ENCODE peak calls at places on chromosomes 13 and 19, in eight cellular contexts. J is cardiac fibroblast, P is ovary, A is bronchial epithelial cell, W is BJ, C is lower leg skin, Q is A549, S is fibroblast of lung. R is an unnamed sample.

GRCh38 chr19:41595890-41596280 is 19.9 kb downstream of the CEACAM21 start:
- DNase-seq in P (no peak), C (no peak), J (no peak), Q (no peak), A (no peak), W (no peak), S (no peak), R (no peak)

GRCh38 chr19:33821871-33822270 is 25.2 kb downstream of the KCTD15 start:
- DNase-seq in W (no peak), C (no peak), S (no peak), Q (no peak), A (peak), P (no peak), J (peak), R (no peak)

GRCh38 chr19:50723069-50723468 is at the start of gene CLEC11A:
- DNase-seq in W (no peak), C (peak), P (peak), A (no peak), Q (no peak), S (no peak), J (peak), R (peak)

GRCh38 chr19:51002542-51003311 is 1.3 kb upstream of the KLK8 start:
- DNase-seq in P (no peak), J (peak), A (peak), C (no peak), S (no peak), W (no peak), Q (peak), R (peak)

GRCh38 chr19:45468803-45469131 is 971 bp downstream of the FOSB start:
- DNase-seq in J (no peak), S (peak), W (no peak), Q (no peak), A (no peak), C (no peak), P (no peak), R (peak)

GRCh38 chr13:77728265-77728966 is 30.9 kb downstream of the SLAIN1 start:
- DNase-seq in S (peak), W (no peak), J (no peak), P (no peak), C (no peak), Q (no peak), A (no peak), R (no peak)

GRCh38 chr19:13865243-13865577 is 11.7 kb upstream of the NANOS3 start:
- DNase-seq in A (no peak), Q (no peak), J (no peak), W (no peak), P (no peak), S (no peak), C (no peak), R (no peak)

GRCh38 chr19:2426661-2427322 is 594 bp downstream of the TIMM13 start:
- DNase-seq in C (peak), P (no peak), W (no peak), A (no peak), Q (peak), S (peak), J (peak), R (peak)

GRCh38 chr13:45847554-45848224 is 3.9 kb downstream of the SIAH3 start:
- DNase-seq in C (no peak), S (peak), A (no peak), P (no peak), Q (no peak), W (no peak), J (no peak), R (no peak)

GRCh38 chr13:27977476-27978300 is 8.6 kb upstream of the CDX2 start:
- DNase-seq in Q (no peak), P (no peak), J (peak), W (no peak), A (no peak), C (peak), S (no peak), R (peak)

GRCh38 chr19:33157906-33158305 is 26.0 kb downstream of the WDR88 start:
- DNase-seq in A (no peak), Q (no peak), W (no peak), C (no peak), S (no peak), P (no peak), J (no peak), R (no peak)

GRCh38 chr13:45826741-45827140 is 24.8 kb downstream of the SIAH3 start:
- DNase-seq in P (no peak), C (no peak), Q (no peak), W (no peak), J (no peak), A (no peak), S (no peak), R (no peak)

GRCh38 chr13:25901460-25902376 is 150.1 kb downstream of the SHISA2 start:
- DNase-seq in A (peak), Q (no peak), W (no peak), S (peak), P (no peak), C (no peak), J (peak), R (peak)

GRCh38 chr19:4861147-4861546 is 6.3 kb downstream of the PLIN3 start:
- DNase-seq in P (no peak), W (no peak), S (no peak), A (no peak), J (no peak), Q (no peak), C (peak), R (no peak)

GRCh38 chr19:10043286-10043927 is 30.1 kb downstream of the RDH8 start:
- DNase-seq in A (no peak), J (peak), C (no peak), Q (no peak), W (no peak), P (no peak), S (peak), R (peak)

GRCh38 chr13:24306632-24307031 is 2.7 kb upstream of the C1QTNF9 start:
- DNase-seq in C (no peak), S (peak), P (no peak), W (peak), Q (no peak), A (peak), J (peak), R (peak)

GRCh38 chr13:87052731-87053130 is 618.4 kb upstream of the SLITRK5 start:
- DNase-seq in J (peak), S (peak), C (no peak), W (no peak), P (no peak), A (peak), Q (no peak), R (peak)

GRCh38 chr13:93234459-93234858 is 7.9 kb downstream of the GPC6 start:
- DNase-seq in W (no peak), P (no peak), J (no peak), S (no peak), C (no peak), A (no peak), Q (no peak), R (no peak)

GRCh38 chr19:2977686-2978466 is 512 bp downstream of the TLE6 start:
- DNase-seq in S (no peak), P (no peak), C (no peak), J (no peak), Q (no peak), A (no peak), W (no peak), R (no peak)

GRCh38 chr19:24051516-24051915 is 35.5 kb upstream of the ZNF254 start:
- DNase-seq in A (peak), Q (no peak), J (no peak), C (no peak), P (no peak), W (no peak), S (no peak), R (no peak)

GRCh38 chr19:24054044-24054935 is 32.7 kb upstream of the ZNF254 start:
- DNase-seq in C (no peak), A (peak), W (peak), S (peak), P (no peak), Q (peak), J (peak), R (peak)

GRCh38 chr19:24055548-24055947 is 31.4 kb upstream of the ZNF254 start:
- DNase-seq in S (no peak), Q (no peak), J (no peak), W (no peak), P (no peak), A (no peak), C (no peak), R (no peak)

GRCh38 chr19:24052811-24053210 is 34.2 kb upstream of the ZNF254 start:
- DNase-seq in A (no peak), C (no peak), J (peak), Q (no peak), P (no peak), S (no peak), W (no peak), R (peak)

GRCh38 chr19:24053601-24054000 is 33.4 kb upstream of the ZNF254 start:
- DNase-seq in S (no peak), J (no peak), W (no peak), A (peak), C (no peak), P (no peak), Q (no peak), R (no peak)
- H3K4me3 ChIP-seq in S (no peak), J (no peak), W (no peak), A (no peak), C (no peak), P (no peak), Q (no peak), R (no peak)

GRCh38 chr13:43978688-43979087 is 99.0 kb downstream of the LACC1 start:
- DNase-seq in W (no peak), Q (no peak), C (no peak), P (no peak), S (no peak), J (no peak), A (no peak), R (no peak)

GRCh38 chr13:43979492-43979891 is 99.8 kb downstream of the LACC1 start:
- DNase-seq in C (no peak), J (no peak), Q (no peak), A (no peak), W (no peak), S (no peak), P (no peak), R (no peak)

GRCh38 chr13:43983373-43983772 is 103.7 kb downstream of the LACC1 start:
- DNase-seq in J (no peak), C (no peak), W (no peak), P (no peak), Q (no peak), S (peak), A (peak), R (no peak)

GRCh38 chr13:43981512-43982301 is 102.0 kb downstream of the LACC1 start:
- DNase-seq in Q (no peak), W (no peak), C (no peak), J (no peak), P (no peak), A (no peak), S (no peak), R (no peak)

GRCh38 chr13:43981091-43981490 is 101.4 kb downstream of the LACC1 start:
- DNase-seq in S (no peak), W (no peak), P (no peak), C (no peak), Q (no peak), J (no peak), A (no peak), R (no peak)
- TF ChIP-seq CTCF in S (no peak), W (no peak), P (no peak), C (no peak), Q (no peak), J (no peak), A (no peak), R (no peak)

GRCh38 chr13:110902370-110902769 is 12.5 kb downstream of the ANKRD10 start:
- DNase-seq in P (no peak), W (no peak), J (no peak), A (no peak), C (no peak), Q (no peak), S (peak), R (no peak)
- H3K4me3 ChIP-seq in P (no peak), W (no peak), J (no peak), A (no peak), C (no peak), Q (no peak), S (no peak), R (no peak)

GRCh38 chr19:43563816-43564215 is 11.5 kb downstream of the XRCC1 start:
- DNase-seq in P (no peak), S (no peak), C (no peak), Q (no peak), A (no peak), W (no peak), J (no peak), R (no peak)

GRCh38 chr19:43560687-43561086 is 14.6 kb downstream of the XRCC1 start:
- DNase-seq in C (no peak), Q (peak), W (no peak), P (no peak), A (no peak), S (no peak), J (peak), R (peak)

GRCh38 chr19:43561144-43561970 is 14.0 kb downstream of the XRCC1 start:
- DNase-seq in W (no peak), A (no peak), S (no peak), J (no peak), Q (no peak), P (no peak), C (no peak), R (no peak)

GRCh38 chr19:43562698-43563241 is 12.6 kb downstream of the XRCC1 start:
- DNase-seq in P (peak), W (peak), A (peak), C (peak), S (peak), Q (no peak), J (peak), R (peak)

GRCh38 chr19:43562211-43562697 is 13.1 kb downstream of the XRCC1 start:
- DNase-seq in J (no peak), P (no peak), A (no peak), C (no peak), W (no peak), S (no peak), Q (no peak), R (no peak)
- TF ChIP-seq CTCF in J (no peak), P (no peak), A (no peak), C (no peak), W (no peak), S (no peak), Q (no peak), R (no peak)

GRCh38 chr13:97435794-97436193 is 1.8 kb downstream of the RAP2A start:
- DNase-seq in A (peak), W (no peak), J (peak), S (peak), P (no peak), C (no peak), Q (no peak), R (peak)
- H3K4me3 ChIP-seq in A (no peak), W (peak), J (peak), S (peak), P (peak), C (no peak), Q (no peak), R (peak)